ENCODE peak calls at places on chromosome 14, in four cellular contexts. K is stimulated activated CD8-positive, alpha-beta memory T cell treated with anti-CD3 and anti-CD28 coated beads, Interleukin-2, amount 100 ng/mL, for 1 hour; H is NCI-H1417; T is M059J. Q is an unnamed sample.

GRCh38 chr14:99234982-99235491 is 37.0 kb downstream of the BCL11B start:
- DNase-seq in H (no peak), T (no peak), K (no peak), Q (no peak)

GRCh38 chr14:51674294-51675002 is 22.7 kb downstream of the FRMD6 start:
- DNase-seq in H (no peak), T (peak; percentile 89), K (no peak), Q (peak; percentile 33)

GRCh38 chr14:69796797-69797500 is at the start of gene SLC10A1:
- DNase-seq in H (no peak), K (no peak), T (no peak), Q (no peak)

GRCh38 chr14:92650581-92651105 is 97.8 kb downstream of the LGMN start:
- DNase-seq in H (no peak), T (no peak), K (no peak), Q (no peak)

GRCh38 chr14:91889477-91890211 is 22.3 kb upstream of the TC2N start:
- DNase-seq in K (no peak), T (no peak), H (no peak), Q (no peak)

GRCh38 chr14:54724772-54725325 is 157.9 kb downstream of the SAMD4A start:
- DNase-seq in T (no peak), K (no peak), H (no peak), Q (no peak)

GRCh38 chr14:55448146-55448614 is 7.8 kb upstream of the TBPL2 start:
- DNase-seq in T (peak; percentile 99), H (no peak), K (no peak), Q (peak; percentile 99)

GRCh38 chr14:32102968-32103367 is 25.9 kb downstream of the ARHGAP5 start:
- DNase-seq in K (no peak), T (no peak), H (no peak), Q (no peak)

GRCh38 chr14:103448097-103448496 is 62.9 kb downstream of the MARK3 start:
- DNase-seq in H (no peak), K (no peak), T (no peak), Q (peak; percentile 21)

GRCh38 chr14:78136695-78137094 is 33.5 kb upstream of the NRXN3 start:
- DNase-seq in H (no peak), T (no peak), K (no peak), Q (no peak)